ENCODE peak calls at places on chromosomes 1 and 21, in five cellular contexts. Y, I, Z, S and B are unnamed samples.

GRCh38 chr1:20633190-20634064 is at the start of gene PINK1:
- DNase-seq in I (peak; percentile 89), Y (peak; percentile 20), Z (peak; percentile 89), S (peak; percentile 68), B (peak; percentile 49)

GRCh38 chr21:45432575-45433255 is 27.8 kb downstream of the COL18A1 start:
- DNase-seq in S (no peak), I (no peak), Y (no peak), Z (no peak), B (no peak)

GRCh38 chr1:41663671-41664400 is 179.4 kb upstream of the EDN2 start:
- DNase-seq in I (no peak), S (no peak), Y (no peak), Z (peak; percentile 71), B (no peak)

GRCh38 chr21:39867198-39867650 is at the start of gene PCP4:
- DNase-seq in S (no peak), Y (no peak), I (peak; percentile 22), Z (no peak), B (peak; percentile 12)

GRCh38 chr1:153583976-153584375 is 18.3 kb upstream of the S100A2 start:
- DNase-seq in I (no peak), Z (no peak), Y (no peak), S (no peak), B (no peak)

GRCh38 chr1:58779059-58779754 is 4.6 kb downstream of the JUN start:
- DNase-seq in Y (no peak), I (no peak), S (no peak), Z (no peak), B (no peak)

GRCh38 chr1:152533327-152533938 is 19.2 kb downstream of the CRCT1 start:
- DNase-seq in Y (no peak), I (no peak), S (no peak), Z (no peak), B (peak; percentile 38)

GRCh38 chr1:202238914-202239313 is 45.3 kb downstream of the LGR6 start:
- DNase-seq in Z (no peak), I (no peak), Y (no peak), S (no peak), B (no peak)

GRCh38 chr1:22888320-22889075 is 84.2 kb downstream of the LACTBL1 start:
- DNase-seq in S (no peak), Z (no peak), I (no peak), Y (no peak), B (no peak)

GRCh38 chr1:113153116-113153803 is 80.3 kb downstream of the LRIG2 start:
- DNase-seq in I (no peak), Z (no peak), Y (no peak), S (no peak), B (no peak)

GRCh38 chr1:147622731-147623130 is 47.6 kb downstream of the ACP6 start:
- DNase-seq in I (no peak), S (no peak), Z (no peak), Y (no peak), B (no peak)

GRCh38 chr21:46457801-46458314 is 833 bp upstream of the DIP2A start:
- DNase-seq in Z (peak; percentile 70), S (no peak), Y (no peak), I (peak; percentile 31), B (no peak)

GRCh38 chr1:115507256-115507589 is 134.5 kb upstream of the VANGL1 start:
- DNase-seq in I (no peak), Z (no peak), Y (no peak), S (no peak), B (no peak)

GRCh38 chr1:93591833-93592635 is 89.6 kb downstream of the BCAR3 start:
- DNase-seq in I (no peak), S (no peak), Y (no peak), Z (no peak), B (no peak)

GRCh38 chr21:32921632-32922230 is 104.0 kb upstream of the OLIG2 start:
- DNase-seq in Z (no peak), S (no peak), Y (no peak), I (peak; percentile 16), B (no peak)